ENCODE peak calls at places on chromosomes 12 and 14, in five cellular contexts. U is chondrocyte, A is EH, X is heart right ventricle, I is NAMALWA. O is an unnamed sample.

GRCh38 chr14:67934851-67935250 is 115.3 kb downstream of the RAD51B start:
- DNase-seq in U (no peak), A (no peak), X (no peak), I (no peak), O (peak)

GRCh38 chr12:4115570-4115969 is 158.0 kb upstream of the CCND2 start:
- DNase-seq in U (no peak), A (no peak), X (no peak), I (no peak), O (peak)

GRCh38 chr12:95634622-95635621 is 83.6 kb upstream of the USP44 start:
- DNase-seq in U (no peak), A (peak), X (no peak), I (no peak), O (no peak)

GRCh38 chr12:54689984-54690383 is 41.8 kb upstream of the DCD start:
- DNase-seq in U (no peak), A (peak), X (no peak), I (peak), O (peak)

GRCh38 chr12:106648736-106649135 is 65.9 kb downstream of the RFX4 start:
- DNase-seq in U (no peak), A (peak), X (no peak), I (no peak), O (no peak)

GRCh38 chr12:132078190-132078589 is 65.9 kb downstream of the DDX51 start:
- DNase-seq in U (no peak), A (peak), X (peak), I (no peak), O (no peak)

GRCh38 chr12:114981036-114981435 is 297.1 kb upstream of the TBX3 start:
- DNase-seq in U (no peak), A (no peak), X (no peak), I (no peak), O (no peak)

GRCh38 chr14:104863131-104863862 is 1.8 kb upstream of the CEP170B start:
- DNase-seq in U (peak), A (no peak), X (no peak), I (no peak), O (no peak)

GRCh38 chr14:67526676-67527459 is 6.2 kb upstream of the PLEKHH1 start:
- DNase-seq in U (no peak), A (peak), X (peak), I (peak), O (peak)